ENCODE peak calls at places on chromosomes 16 and 17, in nine cellular contexts. Q is body of pancreas, Z is adrenal gland, U is mucosa of descending colon, M is cardiac fibroblast, B is heart left ventricle, X is GM23338, E is lung, D is tibial nerve. J is an unnamed sample.
A peak's percentile ranks its signal among the peaks of the same experiment; 100 is the strongest.

GRCh38 chr17:77882481-77883212 is 75.9 kb upstream of the TNRC6C start:
- DNase-seq in B (peak; percentile 86), M (peak; percentile 89), U (peak; percentile 62), E (no peak), Z (peak; percentile 55), D (peak; percentile 40), Q (peak; percentile 49), X (no peak), J (peak; percentile 86)

GRCh38 chr17:3722716-3723115 is 987 bp upstream of the HASPIN start:
- DNase-seq in D (no peak), Z (no peak), Q (no peak), B (no peak), X (no peak), M (no peak), E (no peak), U (no peak), J (peak; percentile 35)

GRCh38 chr16:88355389-88356123 is 27.2 kb upstream of the ZNF469 start:
- DNase-seq in Z (no peak), M (no peak), Q (no peak), X (no peak), U (peak; percentile 17), D (no peak), B (no peak), E (no peak), J (no peak)

GRCh38 chr17:78330570-78331224 is 29.2 kb downstream of the SOCS3 start:
- DNase-seq in E (no peak), B (no peak), Q (no peak), Z (no peak), D (no peak), X (no peak), M (no peak), U (no peak), J (no peak)

GRCh38 chr16:72517154-72517553 is 345.2 kb upstream of the PMFBP1 start:
- DNase-seq in U (no peak), E (no peak), X (no peak), D (no peak), Q (no peak), M (no peak), B (no peak), Z (no peak), J (no peak)

GRCh38 chr17:62700964-62701705 is 73.7 kb downstream of the MRC2 start:
- DNase-seq in M (no peak), X (no peak), U (no peak), D (no peak), Q (no peak), Z (no peak), B (no peak), E (no peak), J (no peak)

GRCh38 chr17:15051913-15052312 is 213.2 kb downstream of the PMP22 start:
- DNase-seq in X (no peak), U (no peak), B (no peak), E (no peak), D (no peak), Q (no peak), Z (no peak), M (no peak), J (no peak)

GRCh38 chr16:22070361-22071351 is 21.7 kb upstream of the VWA3A start:
- DNase-seq in Z (no peak), M (peak; percentile 73), E (no peak), U (no peak), D (peak; percentile 35), Q (no peak), B (no peak), X (no peak), J (peak; percentile 10)

DNA sequence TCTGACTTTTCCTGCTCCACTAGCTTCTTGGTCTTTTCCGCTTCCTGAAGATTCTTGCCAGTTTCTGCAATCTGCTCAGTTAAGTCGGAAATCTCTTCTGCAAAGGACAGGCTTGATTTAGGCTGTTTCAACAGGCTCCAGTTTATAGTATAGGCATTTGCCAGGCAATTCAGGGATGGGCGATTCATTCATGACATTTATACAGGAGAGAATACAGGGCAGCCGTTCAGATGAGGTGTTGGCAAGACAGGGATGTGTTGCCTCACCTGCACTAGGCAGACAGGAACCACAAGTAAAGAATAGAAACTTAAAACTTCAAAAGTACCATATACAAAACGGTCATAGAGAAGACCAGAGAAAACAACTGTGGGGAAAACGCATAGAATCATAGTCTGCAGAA is 61.7 kb downstream of the MYH13 start:
- DNase-seq in Z (no peak), M (no peak), X (no peak), U (no peak), D (no peak), Q (no peak), B (no peak), E (no peak), J (no peak)
- H3K4me3 ChIP-seq in Z (no peak overlapping the region), M (no peak overlapping the region), X (no peak overlapping the region), U (no peak overlapping the region), D (no peak overlapping the region), Q (no peak overlapping the region), B (no peak overlapping the region), E (no peak overlapping the region), J (no peak overlapping the region)

GRCh38 chr16:2151188-2152091 is 3.0 kb downstream of the RAB26 start:
- DNase-seq in M (peak; percentile 11), U (no peak), X (peak; percentile 58), B (no peak), Q (no peak), E (no peak), Z (no peak), D (no peak), J (no peak)
- H3K4me3 ChIP-seq in M (peak overlapping the region; percentile 4), U (no peak overlapping the region), X (peak overlapping the region; percentile 79), B (no peak overlapping the region), Q (no peak overlapping the region), E (no peak overlapping the region), Z (no peak overlapping the region), D (no peak overlapping the region), J (no peak overlapping the region)

GRCh38 chr17:31318298-31319190 is 2.9 kb downstream of the EVI2A start:
- DNase-seq in D (peak; percentile 66), Z (peak; percentile 74), B (peak; percentile 59), U (no peak), Q (no peak), M (peak; percentile 87), E (peak; percentile 37), X (peak; percentile 29), J (peak; percentile 93)
- H3K4me3 ChIP-seq in D (no peak overlapping the region), Z (no peak overlapping the region), B (peak overlapping the region; percentile 60), U (no peak overlapping the region), Q (no peak overlapping the region), M (no peak overlapping the region), E (no peak overlapping the region), X (no peak overlapping the region), J (no peak overlapping the region)

GRCh38 chr17:41734139-41734948 is at the start of gene HAP1:
- DNase-seq in X (peak; percentile 76), B (no peak), M (peak; percentile 28), U (peak; percentile 47), E (no peak), Z (no peak), D (no peak), Q (peak; percentile 28), J (peak; percentile 17)
- H3K4me3 ChIP-seq in X (peak within 1 kb of the TSS; percentile 84), B (peak within 1 kb of the TSS; percentile 50), M (peak within 1 kb of the TSS; percentile 38), U (no peak within 1 kb of the TSS), E (no peak within 1 kb of the TSS), Z (no peak within 1 kb of the TSS), D (peak within 1 kb of the TSS; percentile 43), Q (peak within 1 kb of the TSS; percentile 30), J (peak within 1 kb of the TSS; percentile 41)

GRCh38 chr17:59783221-59784016 is 76.0 kb downstream of the VMP1 start:
- DNase-seq in X (no peak), Z (no peak), Q (no peak), M (peak; percentile 82), D (no peak), E (no peak), B (no peak), U (no peak), J (peak; percentile 69)

GRCh38 chr17:59786213-59786535 is 78.7 kb downstream of the VMP1 start:
- DNase-seq in Z (no peak), E (no peak), D (no peak), U (no peak), M (no peak), Q (no peak), X (no peak), B (no peak), J (no peak)

GRCh38 chr17:59790936-59791335 is 83.5 kb downstream of the VMP1 start:
- DNase-seq in Z (no peak), X (no peak), Q (no peak), M (no peak), B (no peak), U (no peak), E (no peak), D (peak; percentile 50), J (no peak)

GRCh38 chr17:59785091-59785799 is 77.8 kb downstream of the VMP1 start:
- DNase-seq in E (no peak), U (no peak), Q (no peak), Z (no peak), D (no peak), B (no peak), X (no peak), M (peak; percentile 52), J (peak; percentile 48)

GRCh38 chr17:59786536-59787319 is 79.3 kb downstream of the VMP1 start:
- DNase-seq in B (no peak), U (no peak), Q (peak; percentile 58), E (peak; percentile 85), M (peak; percentile 100), X (peak; percentile 68), D (peak; percentile 78), Z (peak; percentile 74), J (peak; percentile 100)
- H3K4me3 ChIP-seq in B (peak overlapping the region; percentile 42), U (no peak overlapping the region), Q (no peak overlapping the region), E (no peak overlapping the region), M (no peak overlapping the region), X (no peak overlapping the region), D (no peak overlapping the region), Z (no peak overlapping the region), J (no peak overlapping the region)

DNA sequence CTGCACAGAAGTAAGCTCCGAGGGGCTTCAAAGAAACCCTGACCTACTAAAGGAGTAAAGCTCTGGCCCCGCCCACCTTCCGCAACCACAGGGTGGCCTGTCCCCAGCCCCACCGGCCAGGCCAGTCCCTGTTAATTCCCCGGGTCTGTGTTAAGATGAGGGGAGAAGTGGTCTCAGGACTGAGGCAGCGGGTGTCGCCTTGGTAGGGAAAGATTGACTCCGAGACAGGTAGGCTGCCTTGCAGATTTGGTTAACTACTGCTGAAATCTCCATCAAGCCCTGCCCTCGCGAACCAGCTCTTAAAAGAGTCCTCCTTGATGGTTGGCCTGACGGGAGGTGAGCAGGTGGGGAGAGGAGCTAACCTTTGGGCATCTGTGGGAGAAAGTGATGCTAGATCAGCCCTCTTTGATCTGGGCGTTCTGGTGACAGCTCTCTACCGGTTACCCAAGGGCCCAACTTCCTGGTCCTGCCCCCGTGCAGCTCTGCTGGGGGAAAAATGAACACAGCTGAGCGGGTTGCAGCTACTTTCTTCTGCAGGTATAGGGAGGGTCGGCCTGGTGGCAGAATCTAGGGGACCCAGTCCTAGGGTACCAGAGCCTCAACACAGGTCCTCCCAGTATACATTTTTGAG is 2.8 kb downstream of the SHISA9 start:
- DNase-seq in E (no peak), U (no peak), Z (no peak), B (no peak), M (no peak), D (no peak), Q (no peak), X (peak; percentile 68), J (no peak)
- H3K4me3 ChIP-seq in E (no peak overlapping the region), U (no peak overlapping the region), Z (no peak overlapping the region), B (no peak overlapping the region), M (no peak overlapping the region), D (no peak overlapping the region), Q (no peak overlapping the region), X (peak overlapping the region; percentile 99), J (no peak overlapping the region)

J was measured in choroid plexus epithelial cell.